ENCODE peak calls at places on chromosomes 16 and 17, in four cellular contexts. C, K, Y and S are unnamed samples.

GRCh38 chr16:51816929-51817328 is 665.9 kb upstream of the SALL1 start:
- DNase-seq in Y (no peak), C (peak), K (no peak), S (no peak)

GRCh38 chr16:81956213-81956948 is 54.9 kb downstream of the SDR42E1 start:
- DNase-seq in Y (no peak), K (no peak), C (no peak), S (no peak)

GRCh38 chr16:90023078-90023447 is 3.8 kb upstream of the DBNDD1 start:
- DNase-seq in K (no peak), C (peak), Y (no peak), S (no peak)

GRCh38 chr16:19700319-19700781 is 17.7 kb downstream of the KNOP1 start:
- DNase-seq in Y (no peak), C (peak), K (no peak), S (no peak)

GRCh38 chr16:19559242-19559910 is 3.9 kb downstream of the VPS35L start:
- DNase-seq in Y (peak), K (no peak), C (no peak), S (peak)

GRCh38 chr16:86733526-86734254 is 155.3 kb downstream of the FOXL1 start:
- DNase-seq in Y (no peak), K (no peak), C (no peak), S (peak)

GRCh38 chr17:63433746-63434591 is 12.1 kb downstream of the CYB561 start:
- DNase-seq in Y (no peak), C (peak), K (no peak), S (no peak)

GRCh38 chr16:80680839-80681238 is 123.6 kb downstream of the CDYL2 start:
- DNase-seq in C (no peak), K (no peak), Y (no peak), S (no peak)

GRCh38 chr17:4187076-4187475 is 44.1 kb downstream of the CYB5D2 start:
- DNase-seq in K (no peak), Y (no peak), C (no peak), S (peak)

GRCh38 chr16:88783391-88784073 is 1.5 kb downstream of the PIEZO1 start:
- DNase-seq in Y (no peak), K (no peak), C (no peak), S (no peak)

GRCh38 chr17:34269969-34270368 is at the start of gene CCL7:
- DNase-seq in K (no peak), C (no peak), Y (no peak), S (no peak)

GRCh38 chr17:30345527-30346075 is 11.7 kb upstream of the TMIGD1 start:
- DNase-seq in Y (no peak), K (no peak), C (no peak), S (no peak)

GRCh38 chr16:4693956-4694663 is 748 bp downstream of the NUDT16L1 start:
- DNase-seq in K (peak), C (peak), Y (peak), S (peak)

GRCh38 chr16:86823895-86824671 is 245.7 kb downstream of the FOXL1 start:
- DNase-seq in Y (no peak), K (no peak), C (no peak), S (peak)

GRCh38 chr16:77470851-77471250 is 36.0 kb upstream of the ADAMTS18 start:
- DNase-seq in C (no peak), K (no peak), Y (no peak), S (no peak)

GRCh38 chr17:49518346-49519078 is 23.4 kb downstream of the NGFR start:
- DNase-seq in C (no peak), K (no peak), Y (no peak), S (no peak)

GRCh38 chr17:73311781-73312641 is at the start of gene CDC42EP4:
- DNase-seq in C (peak), Y (peak), K (peak), S (peak)

GRCh38 chr16:890217-890616 is 80.6 kb downstream of the LMF1 start:
- DNase-seq in K (no peak), Y (peak), C (no peak), S (no peak)

GRCh38 chr16:81737885-81738536 is 41.1 kb upstream of the PLCG2 start:
- DNase-seq in K (peak), C (peak), Y (peak), S (peak)

GRCh38 chr16:62450291-62450690 is 414.1 kb upstream of the CDH8 start:
- DNase-seq in Y (no peak), K (no peak), C (no peak), S (no peak)

GRCh38 chr17:35486920-35487727 is 38.6 kb upstream of the SLFN13 start:
- DNase-seq in K (peak), Y (no peak), C (peak), S (no peak)

GRCh38 chr17:19017804-19018599 is 13.4 kb upstream of the FAM83G start:
- DNase-seq in C (no peak), Y (no peak), K (no peak), S (no peak)

GRCh38 chr17:18964550-18964949 is 12.6 kb downstream of the SLC5A10 start:
- DNase-seq in Y (no peak), K (no peak), C (no peak), S (no peak)

GRCh38 chr17:55450232-55450631 is 28.6 kb upstream of the MMD start:
- DNase-seq in K (no peak), Y (no peak), C (no peak), S (no peak)

GRCh38 chr17:27276653-27277156 is 17.2 kb upstream of the WSB1 start:
- DNase-seq in K (no peak), Y (no peak), C (no peak), S (peak)

GRCh38 chr17:55348749-55349354 is 72.8 kb downstream of the MMD start:
- DNase-seq in C (peak), Y (peak), K (peak), S (peak)

GRCh38 chr17:34703533-34703932 is 124.2 kb downstream of the TMEM132E start:
- DNase-seq in K (no peak), Y (no peak), C (peak), S (peak)

GRCh38 chr16:11583889-11584565 is 2.7 kb downstream of the LITAF start:
- DNase-seq in Y (no peak), C (no peak), K (no peak), S (no peak)

GRCh38 chr17:59454633-59455105 is 110.7 kb upstream of the DHX40 start:
- DNase-seq in C (no peak), Y (no peak), K (no peak), S (no peak)

GRCh38 chr16:11500720-11501346 is 85.9 kb downstream of the LITAF start:
- DNase-seq in C (no peak), Y (no peak), K (no peak), S (no peak)

GRCh38 chr16:5633845-5634440 is 536.3 kb upstream of the EEF2KMT start:
- DNase-seq in K (no peak), C (no peak), Y (no peak), S (no peak)

GRCh38 chr16:23348579-23349469 is 46.7 kb downstream of the SCNN1B start:
- DNase-seq in Y (peak), C (no peak), K (no peak), S (peak)

GRCh38 chr16:80788016-80788415 is 16.4 kb downstream of the CDYL2 start:
- DNase-seq in C (no peak), Y (no peak), K (no peak), S (no peak)

GRCh38 chr17:46942441-46943217 is 19.7 kb downstream of the GOSR2 start:
- DNase-seq in C (peak), Y (peak), K (peak), S (peak)

GRCh38 chr16:79325211-79325610 is 275.3 kb downstream of the MAF start:
- DNase-seq in Y (no peak), C (no peak), K (no peak), S (no peak)

GRCh38 chr17:48522031-48522593 is 8.7 kb downstream of the HOXB1 start:
- DNase-seq in Y (peak), K (no peak), C (no peak), S (peak)

GRCh38 chr17:82661717-82662683 is 13.8 kb upstream of the WDR45B start:
- DNase-seq in K (no peak), Y (no peak), C (no peak), S (no peak)

GRCh38 chr17:41649923-41650519 is 25.6 kb upstream of the KRT17 start:
- DNase-seq in K (no peak), C (no peak), Y (no peak), S (peak)

GRCh38 chr16:31179747-31180458 is at the start of gene FUS:
- DNase-seq in K (peak), Y (peak), C (peak), S (peak)
- TF ChIP-seq CTCF in K (no peak), Y (no peak), C (no peak), S (no peak)

DNA sequence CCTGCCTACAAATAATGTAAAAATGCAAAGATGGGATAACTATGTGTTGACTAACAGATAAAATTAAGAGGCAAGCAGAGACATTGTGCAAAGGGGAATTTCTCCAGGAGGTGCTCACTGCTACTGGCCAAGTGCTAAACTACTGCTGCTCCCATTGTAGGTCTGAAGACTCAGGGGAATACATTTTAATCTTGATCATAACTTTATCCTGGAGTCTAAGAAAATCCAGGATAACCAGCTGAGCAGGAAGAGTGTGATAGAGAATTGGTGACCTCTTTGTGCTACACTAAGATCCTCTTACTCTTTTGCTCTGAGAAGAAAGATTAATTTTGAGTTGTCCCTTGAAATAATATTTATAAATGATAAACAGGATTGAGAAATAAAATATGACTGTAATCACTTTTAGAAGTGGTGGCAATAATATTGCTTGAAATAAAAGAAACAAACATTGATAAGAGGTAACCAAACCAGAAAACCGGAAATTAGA is 5.9 kb downstream of the RNF43 start:
- DNase-seq in Y (no peak), K (no peak), C (no peak), S (no peak)
- H3K27ac ChIP-seq in Y (no peak), K (no peak), C (peak), S (no peak)

DNA sequence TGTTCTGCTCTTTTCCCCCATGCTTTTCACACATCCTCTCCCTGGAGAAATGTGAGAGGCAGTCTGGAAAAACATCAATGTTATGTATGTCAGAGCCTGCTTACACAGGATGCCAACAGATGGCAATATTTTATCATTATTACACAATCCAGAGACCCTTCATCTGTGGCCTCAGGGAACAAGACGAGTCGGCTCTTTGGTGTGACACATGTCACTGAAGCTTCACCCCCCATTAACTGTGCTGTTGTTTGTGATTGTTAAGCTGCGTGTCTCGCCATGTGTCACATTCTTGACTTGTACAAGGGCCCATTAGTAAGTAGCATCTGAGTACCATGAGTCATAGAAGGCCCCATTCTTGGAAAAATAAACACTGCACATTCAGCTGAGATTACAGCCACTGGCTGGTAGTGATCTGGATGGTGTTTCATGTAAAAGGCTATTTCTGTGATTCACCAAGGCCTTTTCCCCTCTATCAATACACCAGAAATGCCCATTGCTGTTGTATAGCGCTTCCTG is 682.1 kb upstream of the SOX9 start:
- DNase-seq in C (no peak), K (no peak), Y (no peak), S (no peak)
- TF ChIP-seq CTCF in C (no peak), K (no peak), Y (no peak), S (no peak)

GRCh38 chr16:57386381-57386951 is 14.2 kb downstream of the CX3CL1 start:
- DNase-seq in C (no peak), K (no peak), Y (no peak), S (no peak)

GRCh38 chr16:57388359-57389086 is 16.0 kb upstream of the CCL17 start:
- DNase-seq in Y (no peak), K (no peak), C (no peak), S (no peak)

GRCh38 chr16:57389087-57389468 is 15.5 kb upstream of the CCL17 start:
- DNase-seq in K (no peak), C (no peak), Y (no peak), S (no peak)

GRCh38 chr16:57385083-57385482 is 12.8 kb downstream of the CX3CL1 start:
- DNase-seq in Y (no peak), C (no peak), K (no peak), S (no peak)

GRCh38 chr16:57387598-57388354 is 15.5 kb downstream of the CX3CL1 start:
- DNase-seq in K (no peak), C (no peak), Y (no peak), S (no peak)
- H3K27ac ChIP-seq in K (no peak), C (no peak), Y (no peak), S (no peak)

GRCh38 chr16:68364601-68364998 is 53.8 kb downstream of the PRMT7 start:
- DNase-seq in C (no peak), K (no peak), Y (no peak), S (peak)
- TF ChIP-seq CTCF in C (no peak), K (no peak), Y (peak), S (peak)